ENCODE peak calls at places on chromosomes 11 and 22, in six cellular contexts. H, T, R, B, K and Q are unnamed samples. For H3K4me1, the result is how much of the 10 kb centered on the place peaks cover.

GRCh38 chr11:19400296-19400695 is 159.6 kb upstream of the E2F8 start:
- DNase-seq in H (no peak), T (no peak), R (no peak), B (peak), K (no peak), Q (no peak)

GRCh38 chr11:77418155-77418980 is 55.5 kb downstream of the PAK1 start:
- DNase-seq in H (no peak), T (no peak), R (peak), B (peak), K (no peak), Q (no peak)

GRCh38 chr11:69918231-69918937 is 99.2 kb upstream of the FGF3 start:
- DNase-seq in H (peak), T (peak), R (no peak), B (no peak), K (peak), Q (no peak)

GRCh38 chr22:35686298-35686697 is 31.4 kb upstream of the APOL5 start:
- DNase-seq in H (no peak), T (no peak), R (no peak), B (no peak), K (no peak), Q (no peak)

GRCh38 chr22:46547179-46547882 is 9.9 kb upstream of the CELSR1 start:
- DNase-seq in H (peak), T (peak), R (no peak), B (peak), K (no peak), Q (no peak)

GRCh38 chr22:27115816-27116256 is 458.4 kb downstream of the MIAT start:
- DNase-seq in H (no peak), T (no peak), R (no peak), B (peak), K (no peak), Q (no peak)

GRCh38 chr22:50674606-50675552 is 2.3 kb downstream of the SHANK3 start:
- DNase-seq in H (no peak), T (peak), R (peak), B (peak), K (no peak), Q (no peak)

GRCh38 chr11:67045314-67045713 is 11.3 kb upstream of the RHOD start:
- DNase-seq in H (no peak), T (no peak), R (no peak), B (peak), K (no peak), Q (no peak)

GRCh38 chr22:32836286-32836859 is 34.9 kb downstream of the TIMP3 start:
- DNase-seq in H (no peak), T (no peak), R (peak), B (peak), K (no peak), Q (peak)

GRCh38 chr11:62555464-62556092 is 9.0 kb upstream of the AHNAK start:
- DNase-seq in H (no peak), T (peak), R (peak), B (no peak), K (no peak), Q (peak)

GRCh38 chr11:12029738-12030363 is 21.4 kb upstream of the DKK3 start:
- DNase-seq in H (no peak), T (no peak), R (no peak), B (peak), K (no peak), Q (no peak)

GRCh38 chr22:46507451-46508390 is 29.7 kb downstream of the CELSR1 start:
- DNase-seq in H (no peak), T (no peak), R (no peak), B (no peak), K (no peak), Q (no peak)

GRCh38 chr11:7046474-7046873 is 26.2 kb downstream of the NLRP14 start:
- DNase-seq in H (no peak), T (no peak), R (no peak), B (no peak), K (no peak), Q (no peak)

GRCh38 chr11:8756201-8756600 is 73.6 kb downstream of the RPL27A start:
- DNase-seq in H (no peak), T (no peak), R (no peak), B (no peak), K (no peak), Q (no peak)

GRCh38 chr11:46335271-46335670 is 12.0 kb upstream of the DGKZ start:
- DNase-seq in H (no peak), T (no peak), R (no peak), B (no peak), K (no peak), Q (no peak)

GRCh38 chr11:9838961-9839360 is 175.1 kb downstream of the SWAP70 start:
- DNase-seq in H (no peak), T (no peak), R (no peak), B (peak), K (no peak), Q (no peak)

GRCh38 chr11:48001438-48002021 is 21.2 kb downstream of the PTPRJ start:
- DNase-seq in H (no peak), T (no peak), R (no peak), B (no peak), K (no peak), Q (no peak)

GRCh38 chr11:1943977-1944376 is 3.2 kb upstream of the MRPL23 start:
- DNase-seq in H (no peak), T (peak), R (no peak), B (no peak), K (peak), Q (no peak)

GRCh38 chr11:9687736-9688494 is 24.0 kb downstream of the SWAP70 start:
- DNase-seq in H (no peak), T (no peak), R (no peak), B (no peak), K (no peak), Q (no peak)

GRCh38 chr11:2142762-2143202 is 3.6 kb upstream of the IGF2 start:
- DNase-seq in H (no peak), T (no peak), R (no peak), B (peak), K (no peak), Q (no peak)

GRCh38 chr11:44816761-44817160 is 90.0 kb downstream of the TSPAN18 start:
- DNase-seq in H (no peak), T (no peak), R (no peak), B (no peak), K (no peak), Q (no peak)
- H3K4me1 ChIP-seq in H (half or more), T (under half), R (under half), B (under half), K (under half), Q (under half)

GRCh38 chr11:37947816-37948215 is 1349.8 kb upstream of the RAG2 start:
- DNase-seq in H (no peak), T (no peak), R (no peak), B (no peak), K (no peak), Q (no peak)

GRCh38 chr11:37946155-37946766 is 1348.2 kb upstream of the RAG2 start:
- DNase-seq in H (no peak), T (no peak), R (peak), B (no peak), K (no peak), Q (peak)

GRCh38 chr11:37942081-37942480 is 1344.0 kb upstream of the RAG2 start:
- DNase-seq in H (no peak), T (no peak), R (no peak), B (no peak), K (no peak), Q (no peak)
- TF ChIP-seq CTCF in H (no peak), T (no peak), R (no peak), B (no peak), K (no peak), Q (no peak)

GRCh38 chr11:115500547-115501503 is 3.4 kb downstream of the CADM1 start:
- DNase-seq in H (no peak), T (no peak), R (peak), B (no peak), K (no peak), Q (no peak)

GRCh38 chr11:115501504-115501894 is 2.7 kb downstream of the CADM1 start:
- DNase-seq in H (no peak), T (no peak), R (no peak), B (no peak), K (no peak), Q (no peak)

GRCh38 chr11:115503083-115503885 is 931 bp downstream of the CADM1 start:
- DNase-seq in H (peak), T (peak), R (peak), B (no peak), K (peak), Q (no peak)

GRCh38 chr11:115502636-115503082 is 1.6 kb downstream of the CADM1 start:
- DNase-seq in H (no peak), T (peak), R (no peak), B (no peak), K (peak), Q (no peak)

GRCh38 chr11:115501895-115502589 is 2.2 kb downstream of the CADM1 start:
- DNase-seq in H (no peak), T (no peak), R (peak), B (no peak), K (no peak), Q (no peak)
- H3K4me3 ChIP-seq in H (peak), T (peak), R (peak), B (no peak), K (peak), Q (no peak)

GRCh38 chr11:64876835-64877341 is 1.5 kb downstream of the EHD1 start:
- DNase-seq in H (no peak), T (peak), R (no peak), B (peak), K (no peak), Q (no peak)
- H3K4me1 ChIP-seq in H (half or more), T (half or more), R (under half), B (under half), K (under half), Q (half or more)

GRCh38 chr11:93606314-93606713 is 55.2 kb upstream of the CEP295 start:
- DNase-seq in H (no peak), T (no peak), R (no peak), B (no peak), K (no peak), Q (no peak)
- TF ChIP-seq CTCF in H (no peak), T (no peak), R (no peak), B (no peak), K (no peak), Q (no peak)

DNA sequence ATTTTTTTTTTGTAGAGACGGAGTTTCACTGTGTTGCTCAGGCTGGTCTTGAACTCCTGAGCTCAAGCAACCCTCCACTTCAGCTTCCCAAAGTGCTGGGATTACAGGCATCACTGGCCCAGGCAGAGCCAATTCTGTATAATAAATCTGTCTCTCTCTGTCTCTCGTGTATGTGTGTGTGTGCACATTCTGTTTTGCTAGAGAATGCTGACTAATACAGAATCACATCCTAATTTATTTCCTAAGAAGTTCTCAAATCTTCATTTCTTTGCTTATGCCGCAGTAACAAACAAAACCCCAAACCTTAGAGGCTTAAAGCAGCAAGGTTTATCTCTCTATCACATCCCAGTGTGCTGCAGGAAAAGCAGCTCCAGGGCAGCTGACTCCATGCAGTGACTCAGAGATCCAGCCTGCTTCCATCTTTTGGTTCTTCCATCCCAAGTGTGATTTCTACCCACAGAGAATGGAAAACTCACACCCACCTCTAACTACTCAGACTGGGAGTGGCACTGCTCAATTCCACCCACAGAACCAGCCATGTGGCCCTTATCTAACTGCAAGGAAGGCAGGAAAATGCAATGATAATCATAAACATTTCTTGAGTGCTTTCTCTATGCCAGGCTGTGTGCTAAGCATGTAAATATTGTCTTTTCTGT is 35.1 kb upstream of the LRRC10B start:
- DNase-seq in H (no peak), T (no peak), R (no peak), B (no peak), K (no peak), Q (no peak)
- H3K4me3 ChIP-seq in H (no peak), T (no peak), R (no peak), B (no peak), K (no peak), Q (no peak)

GRCh38 chr11:101844608-101845007 is 70.2 kb upstream of the CEP126 start:
- DNase-seq in H (no peak), T (no peak), R (no peak), B (no peak), K (no peak), Q (no peak)
- H3K4me1 ChIP-seq in H (under half), T (under half), R (under half), B (under half), K (under half), Q (under half)

GRCh38 chr11:119100960-119101349 is 698 bp downstream of the DPAGT1 start:
- DNase-seq in H (no peak), T (no peak), R (no peak), B (no peak), K (no peak), Q (no peak)

GRCh38 chr11:119101759-119102423 is at the start of gene DPAGT1:
- DNase-seq in H (peak), T (peak), R (peak), B (peak), K (peak), Q (peak)

GRCh38 chr11:119101367-119101758 is 290 bp downstream of the DPAGT1 start:
- DNase-seq in H (no peak), T (no peak), R (peak), B (peak), K (no peak), Q (peak)

GRCh38 chr11:119106564-119107537 is at the start of gene C2CD2L:
- DNase-seq in H (peak), T (peak), R (peak), B (peak), K (peak), Q (peak)

GRCh38 chr11:119103793-119104192 is 2.1 kb upstream of the DPAGT1 start:
- DNase-seq in H (no peak), T (no peak), R (no peak), B (no peak), K (no peak), Q (no peak)
- TF ChIP-seq CTCF in H (no peak), T (no peak), R (no peak), B (no peak), K (no peak), Q (peak)

DNA sequence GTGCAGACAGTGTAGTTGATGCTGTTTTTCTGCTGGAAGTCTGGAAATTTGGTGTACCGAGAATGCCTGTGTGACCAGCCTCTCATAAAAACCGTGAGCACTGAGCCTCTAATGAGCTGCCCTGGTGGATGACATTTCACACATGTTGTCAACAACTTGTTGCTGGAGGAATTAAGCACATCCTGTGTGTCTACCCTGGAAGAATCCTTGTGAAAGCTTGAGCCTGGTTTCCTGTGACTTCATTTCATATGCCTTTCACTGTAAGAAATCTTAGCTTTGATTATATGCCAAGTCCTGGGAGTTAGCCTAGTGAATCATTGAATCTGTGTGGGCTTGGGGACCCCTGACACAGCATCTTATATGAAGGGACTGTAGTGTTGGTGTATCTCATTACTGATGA is 131.2 kb downstream of the LDLRAD3 start:
- DNase-seq in H (no peak), T (no peak), R (no peak), B (no peak), K (no peak), Q (no peak)
- H3K4me3 ChIP-seq in H (no peak), T (no peak), R (no peak), B (no peak), K (no peak), Q (no peak)